ENCODE peak calls at places on chromosome 1, in five cellular contexts. One of them, this sample, is unnamed.

GRCh38 chr1:234676103-234676594 is 66.2 kb upstream of the IRF2BP2 start:
- DNase-seq in T-helper 9 cell: peak; percentile 39
- DNase-seq in HEK293T: peak; percentile 92
- DNase-seq in iris pigment epithelial cell: peak; percentile 73
- DNase-seq in kidney: peak; percentile 86
- DNase-seq in this sample: peak; percentile 25

GRCh38 chr1:243407284-243408018 is 151.6 kb downstream of the SDCCAG8 start:
- DNase-seq in T-helper 9 cell: no peak
- DNase-seq in HEK293T: no peak
- DNase-seq in iris pigment epithelial cell: peak; percentile 82
- DNase-seq in kidney: no peak
- DNase-seq in this sample: no peak

GRCh38 chr1:93056214-93056613 is 22.9 kb upstream of the MTF2 start:
- DNase-seq in T-helper 9 cell: no peak
- DNase-seq in HEK293T: peak; percentile 35
- DNase-seq in iris pigment epithelial cell: peak; percentile 32
- DNase-seq in kidney: no peak
- DNase-seq in this sample: no peak

GRCh38 chr1:175208773-175209492 is 16.4 kb upstream of the KIAA0040 start:
- DNase-seq in T-helper 9 cell: peak; percentile 22
- DNase-seq in HEK293T: no peak
- DNase-seq in iris pigment epithelial cell: no peak
- DNase-seq in kidney: no peak
- DNase-seq in this sample: peak; percentile 75

GRCh38 chr1:155651861-155652661 is 36.5 kb downstream of the YY1AP1 start:
- DNase-seq in T-helper 9 cell: no peak
- DNase-seq in HEK293T: no peak
- DNase-seq in iris pigment epithelial cell: no peak
- DNase-seq in kidney: no peak
- DNase-seq in this sample: no peak

GRCh38 chr1:159177273-159177907 is 6.0 kb downstream of the CADM3 start:
- DNase-seq in T-helper 9 cell: no peak
- DNase-seq in HEK293T: peak; percentile 61
- DNase-seq in iris pigment epithelial cell: peak; percentile 69
- DNase-seq in kidney: no peak
- DNase-seq in this sample: no peak

GRCh38 chr1:226674892-226675719 is 64.0 kb downstream of the ITPKB start:
- DNase-seq in T-helper 9 cell: peak; percentile 69
- DNase-seq in HEK293T: no peak
- DNase-seq in iris pigment epithelial cell: no peak
- DNase-seq in kidney: peak; percentile 70
- DNase-seq in this sample: peak; percentile 93

GRCh38 chr1:102500795-102501194 is 504.1 kb upstream of the OLFM3 start:
- DNase-seq in T-helper 9 cell: no peak
- DNase-seq in HEK293T: no peak
- DNase-seq in iris pigment epithelial cell: no peak
- DNase-seq in kidney: no peak
- DNase-seq in this sample: no peak

GRCh38 chr1:76494807-76495206 is 372.5 kb upstream of the ST6GALNAC5 start:
- DNase-seq in T-helper 9 cell: no peak
- DNase-seq in HEK293T: no peak
- DNase-seq in iris pigment epithelial cell: peak; percentile 54
- DNase-seq in kidney: no peak
- DNase-seq in this sample: no peak

GRCh38 chr1:200890818-200891773 is 3.6 kb upstream of the INAVA start:
- DNase-seq in T-helper 9 cell: no peak
- DNase-seq in HEK293T: peak; percentile 82
- DNase-seq in iris pigment epithelial cell: peak; percentile 30
- DNase-seq in kidney: no peak
- DNase-seq in this sample: peak; percentile 11

GRCh38 chr1:89536555-89537393 is 12.1 kb downstream of the LRRC8B start:
- DNase-seq in T-helper 9 cell: no peak
- DNase-seq in HEK293T: no peak
- DNase-seq in iris pigment epithelial cell: no peak
- DNase-seq in kidney: no peak
- DNase-seq in this sample: no peak

GRCh38 chr1:193754732-193755427 is 568.5 kb upstream of the B3GALT2 start:
- DNase-seq in T-helper 9 cell: no peak
- DNase-seq in HEK293T: no peak
- DNase-seq in iris pigment epithelial cell: peak; percentile 24
- DNase-seq in kidney: no peak
- DNase-seq in this sample: no peak

GRCh38 chr1:245915406-245915805 is 591.7 kb downstream of the SMYD3 start:
- DNase-seq in T-helper 9 cell: no peak
- DNase-seq in HEK293T: no peak
- DNase-seq in iris pigment epithelial cell: no peak
- DNase-seq in kidney: no peak
- DNase-seq in this sample: no peak

GRCh38 chr1:164240081-164240480 is 318.9 kb upstream of the PBX1 start:
- DNase-seq in T-helper 9 cell: no peak
- DNase-seq in HEK293T: no peak
- DNase-seq in iris pigment epithelial cell: peak; percentile 6
- DNase-seq in kidney: no peak
- DNase-seq in this sample: no peak

GRCh38 chr1:75136921-75137641 is 2.9 kb downstream of the LHX8 start:
- DNase-seq in T-helper 9 cell: no peak
- DNase-seq in HEK293T: no peak
- DNase-seq in iris pigment epithelial cell: no peak
- DNase-seq in kidney: no peak
- DNase-seq in this sample: no peak

GRCh38 chr1:119275930-119276215 is 92.7 kb upstream of the HAO2 start:
- DNase-seq in T-helper 9 cell: no peak
- DNase-seq in HEK293T: no peak
- DNase-seq in iris pigment epithelial cell: no peak
- DNase-seq in kidney: no peak
- DNase-seq in this sample: no peak

GRCh38 chr1:153916297-153916696 is 6.5 kb downstream of the GATAD2B start:
- DNase-seq in T-helper 9 cell: no peak
- DNase-seq in HEK293T: no peak
- DNase-seq in iris pigment epithelial cell: no peak
- DNase-seq in kidney: no peak
- DNase-seq in this sample: no peak

GRCh38 chr1:53552146-53552940 is 93.1 kb downstream of the DMRTB1 start:
- DNase-seq in T-helper 9 cell: no peak
- DNase-seq in HEK293T: no peak
- DNase-seq in iris pigment epithelial cell: no peak
- DNase-seq in kidney: peak; percentile 61
- DNase-seq in this sample: no peak

GRCh38 chr1:165369255-165369848 is 12.8 kb upstream of the LMX1A start:
- DNase-seq in T-helper 9 cell: peak; percentile 54
- DNase-seq in HEK293T: peak; percentile 82
- DNase-seq in iris pigment epithelial cell: peak; percentile 31
- DNase-seq in kidney: peak; percentile 81
- DNase-seq in this sample: peak; percentile 21

GRCh38 chr1:243496173-243496553 is 240.3 kb downstream of the SDCCAG8 start:
- DNase-seq in T-helper 9 cell: no peak
- DNase-seq in HEK293T: no peak
- DNase-seq in iris pigment epithelial cell: no peak
- DNase-seq in kidney: peak; percentile 78
- DNase-seq in this sample: no peak